ENCODE peak calls at places on chromosomes 2 and 18, in eight cellular contexts. T is stimulated activated naive CD4-positive, alpha-beta T cell; N is AG08395; R is fibroblast of the conjunctiva; O is NCI-H524; X is heart right ventricle; K is progenitor cell of endocrine pancreas; H is effector memory CD8-positive, alpha-beta T cell. U is an unnamed sample.

GRCh38 chr2:99140860-99141109 is 722 bp upstream of the C2orf15 start:
- DNase-seq in T (no peak), N (no peak), R (no peak), O (peak; percentile 32), X (no peak), K (no peak), H (no peak), U (no peak)

GRCh38 chr2:33062665-33063249 is 116.0 kb downstream of the LTBP1 start:
- DNase-seq in T (no peak), N (no peak), R (no peak), O (no peak), X (no peak), K (no peak), H (no peak), U (no peak)

GRCh38 chr2:73106791-73107190 is 6.0 kb downstream of the RAB11FIP5 start:
- DNase-seq in T (no peak), N (no peak), R (no peak), O (no peak), X (no peak), K (no peak), H (no peak), U (no peak)

GRCh38 chr2:69227717-69228116 is 159.3 kb downstream of the GFPT1 start:
- DNase-seq in T (no peak), N (no peak), R (no peak), O (no peak), X (no peak), K (no peak), H (no peak), U (no peak)

GRCh38 chr2:234257859-234258561 is 207.5 kb downstream of the SPP2 start:
- DNase-seq in T (no peak), N (peak; percentile 96), R (peak; percentile 80), O (no peak), X (peak; percentile 7), K (no peak), H (no peak), U (peak; percentile 7)

GRCh38 chr2:63790491-63790890 is 51.2 kb upstream of the UGP2 start:
- DNase-seq in T (no peak), N (no peak), R (no peak), O (no peak), X (no peak), K (no peak), H (no peak), U (no peak)

GRCh38 chr2:106336740-106337139 is 131.5 kb downstream of the RGPD3 start:
- DNase-seq in T (no peak), N (no peak), R (no peak), O (no peak), X (no peak), K (no peak), H (no peak), U (no peak)

GRCh38 chr2:47345584-47345913 is 57.4 kb upstream of the MSH2 start:
- DNase-seq in T (no peak), N (no peak), R (no peak), O (no peak), X (no peak), K (no peak), H (no peak), U (no peak)

GRCh38 chr2:131418625-131419024 is 54.7 kb upstream of the RAB6D start:
- DNase-seq in T (no peak), N (no peak), R (no peak), O (no peak), X (no peak), K (no peak), H (no peak), U (no peak)

GRCh38 chr18:79987566-79987965 is 797 bp downstream of the TXNL4A start:
- DNase-seq in T (no peak), N (peak; percentile 30), R (no peak), O (no peak), X (no peak), K (no peak), H (no peak), U (no peak)

GRCh38 chr2:165893556-165893955 is 60.0 kb downstream of the TTC21B start:
- DNase-seq in T (no peak), N (no peak), R (no peak), O (no peak), X (no peak), K (no peak), H (no peak), U (no peak)

GRCh38 chr2:219184116-219184515 is 6.0 kb downstream of the RETREG2 start:
- DNase-seq in T (no peak), N (no peak), R (no peak), O (peak; percentile 93), X (no peak), K (no peak), H (no peak), U (no peak)

U was measured in occipital lobe.